ENCODE peak calls at places on chromosomes 16 and 17, in five cellular contexts. R, H, A, G and M are unnamed samples.

GRCh38 chr17:34575182-34575581 is 4.2 kb upstream of the TMEM132E start:
- DNase-seq in A (no peak), G (no peak), H (no peak), R (no peak), M (no peak)

GRCh38 chr16:72172105-72173034 is at the start of gene PMFBP1:
- DNase-seq in A (no peak), R (no peak), H (peak), G (peak), M (peak)

GRCh38 chr17:77875881-77876509 is 82.5 kb upstream of the TNRC6C start:
- DNase-seq in G (no peak), R (no peak), A (no peak), H (peak), M (no peak)

GRCh38 chr16:12436201-12436657 is 367.5 kb downstream of the CPPED1 start:
- DNase-seq in A (no peak), G (no peak), H (no peak), R (peak), M (no peak)

GRCh38 chr17:78878871-78879270 is 24.1 kb downstream of the CEP295NL start:
- DNase-seq in A (no peak), H (no peak), R (no peak), G (no peak), M (no peak)

GRCh38 chr17:56727876-56728617 is 105.7 kb downstream of the C17orf67 start:
- DNase-seq in G (no peak), A (no peak), R (no peak), H (no peak), M (no peak)

GRCh38 chr17:8426094-8426720 is 9.5 kb upstream of the NDEL1 start:
- DNase-seq in A (no peak), R (no peak), G (no peak), H (no peak), M (no peak)

GRCh38 chr17:62581769-62582168 is 45.7 kb upstream of the MRC2 start:
- DNase-seq in R (no peak), A (no peak), H (no peak), G (no peak), M (no peak)

GRCh38 chr17:79435296-79435695 is 175.6 kb downstream of the RBFOX3 start:
- DNase-seq in H (no peak), G (no peak), A (no peak), R (no peak), M (no peak)

GRCh38 chr16:73206306-73206705 is 158.4 kb upstream of the ZFHX3 start:
- DNase-seq in H (no peak), G (no peak), R (no peak), A (no peak), M (no peak)

GRCh38 chr16:74320707-74321106 is 24.1 kb downstream of the PSMD7 start:
- DNase-seq in A (no peak), H (no peak), G (peak), R (no peak), M (peak)

GRCh38 chr17:19237389-19238166 is 412 bp downstream of the EPN2 start:
- DNase-seq in R (peak), G (no peak), A (peak), H (no peak), M (no peak)

GRCh38 chr17:58531661-58532554 is 17.5 kb upstream of the MTMR4 start:
- DNase-seq in G (peak), R (peak), H (peak), A (peak), M (peak)

GRCh38 chr17:63709110-63709509 is 9.2 kb upstream of the LIMD2 start:
- DNase-seq in A (no peak), R (no peak), H (no peak), G (no peak), M (no peak)

GRCh38 chr17:37797206-37797605 is 52.3 kb upstream of the HNF1B start:
- DNase-seq in R (no peak), H (no peak), A (no peak), G (no peak), M (no peak)

GRCh38 chr17:67891481-67892119 is 66.3 kb downstream of the BPTF start:
- DNase-seq in A (no peak), G (peak), R (no peak), H (peak), M (peak)

GRCh38 chr16:59997706-59998105 is 1263.6 kb upstream of the GOT2 start:
- DNase-seq in G (no peak), A (no peak), R (no peak), H (no peak), M (no peak)

GRCh38 chr17:74165811-74166365 is 37.6 kb upstream of the RPL38 start:
- DNase-seq in A (no peak), R (no peak), G (no peak), H (no peak), M (peak)

GRCh38 chr17:50631195-50631907 is 3.3 kb upstream of the ABCC3 start:
- DNase-seq in A (no peak), G (no peak), R (no peak), H (no peak), M (no peak)

GRCh38 chr17:10772425-10773380 is 31.2 kb downstream of the TMEM238L start:
- DNase-seq in G (peak), A (no peak), R (peak), H (peak), M (peak)

GRCh38 chr16:12311309-12311708 is 334.8 kb downstream of the SNX29 start:
- DNase-seq in H (no peak), A (no peak), G (no peak), R (peak), M (no peak)

GRCh38 chr16:30740364-30741251 is 7.6 kb upstream of the PHKG2 start:
- DNase-seq in G (no peak), R (no peak), H (peak), A (no peak), M (no peak)

GRCh38 chr17:73943416-73943770 is 260.1 kb upstream of the RPL38 start:
- DNase-seq in A (no peak), R (no peak), H (no peak), G (no peak), M (no peak)

GRCh38 chr16:54286067-54286329 is 589 bp downstream of the IRX3 start:
- DNase-seq in A (no peak), G (no peak), H (no peak), R (no peak), M (no peak)

GRCh38 chr16:85417156-85417860 is 195.8 kb upstream of the GSE1 start:
- DNase-seq in G (no peak), R (peak), H (no peak), A (no peak), M (no peak)

GRCh38 chr17:68908045-68908444 is 47.1 kb downstream of the ABCA8 start:
- DNase-seq in H (no peak), R (no peak), G (no peak), A (no peak), M (no peak)

GRCh38 chr16:55842369-55843104 is 9.6 kb upstream of the CES1 start:
- DNase-seq in R (peak), G (peak), A (peak), H (peak), M (peak)